ENCODE peak calls at places on chromosome 16, in nine cellular contexts. One of them, this sample, is unnamed.

GRCh38 chr16:27235938-27236245 is 32.6 kb downstream of the KDM8 start:
- DNase-seq in A549: no peak
- DNase-seq in heart left ventricle: no peak
- DNase-seq in pancreas: no peak
- DNase-seq in lower leg skin: no peak
- DNase-seq in glutamatergic neuron: no peak
- DNase-seq in bronchial epithelial cell: no peak
- DNase-seq in GM20000: no peak
- DNase-seq in progenitor cell of endocrine pancreas: no peak
- DNase-seq in this sample: no peak

GRCh38 chr16:75000481-75001081 is 1.8 kb downstream of the ZNRF1 start:
- DNase-seq in A549: no peak
- DNase-seq in heart left ventricle: peak
- DNase-seq in pancreas: no peak
- DNase-seq in lower leg skin: peak
- DNase-seq in glutamatergic neuron: peak
- DNase-seq in bronchial epithelial cell: no peak
- DNase-seq in GM20000: no peak
- DNase-seq in progenitor cell of endocrine pancreas: no peak
- DNase-seq in this sample: no peak

GRCh38 chr16:3584412-3584811 is 7.2 kb upstream of the NLRC3 start:
- DNase-seq in A549: no peak
- DNase-seq in heart left ventricle: no peak
- DNase-seq in pancreas: no peak
- DNase-seq in lower leg skin: no peak
- DNase-seq in glutamatergic neuron: no peak
- DNase-seq in bronchial epithelial cell: no peak
- DNase-seq in GM20000: no peak
- DNase-seq in progenitor cell of endocrine pancreas: no peak
- DNase-seq in this sample: no peak

GRCh38 chr16:23847251-23847650 is 11.5 kb downstream of the PRKCB start:
- DNase-seq in A549: no peak
- DNase-seq in heart left ventricle: no peak
- DNase-seq in pancreas: no peak
- DNase-seq in lower leg skin: no peak
- DNase-seq in glutamatergic neuron: no peak
- DNase-seq in bronchial epithelial cell: no peak
- DNase-seq in GM20000: no peak
- DNase-seq in progenitor cell of endocrine pancreas: no peak
- DNase-seq in this sample: no peak

GRCh38 chr16:9225527-9226316 is 134.3 kb downstream of the HAPSTR1 start:
- DNase-seq in A549: peak
- DNase-seq in heart left ventricle: no peak
- DNase-seq in pancreas: no peak
- DNase-seq in lower leg skin: no peak
- DNase-seq in glutamatergic neuron: peak
- DNase-seq in bronchial epithelial cell: no peak
- DNase-seq in GM20000: peak
- DNase-seq in progenitor cell of endocrine pancreas: no peak
- DNase-seq in this sample: no peak

GRCh38 chr16:66485361-66485760 is 58.3 kb downstream of the BEAN1 start:
- DNase-seq in A549: no peak
- DNase-seq in heart left ventricle: no peak
- DNase-seq in pancreas: peak
- DNase-seq in lower leg skin: peak
- DNase-seq in glutamatergic neuron: no peak
- DNase-seq in bronchial epithelial cell: no peak
- DNase-seq in GM20000: no peak
- DNase-seq in progenitor cell of endocrine pancreas: no peak
- DNase-seq in this sample: no peak

GRCh38 chr16:77993111-77993571 is 29.2 kb upstream of the CLEC3A start:
- DNase-seq in A549: no peak
- DNase-seq in heart left ventricle: no peak
- DNase-seq in pancreas: no peak
- DNase-seq in lower leg skin: no peak
- DNase-seq in glutamatergic neuron: no peak
- DNase-seq in bronchial epithelial cell: no peak
- DNase-seq in GM20000: no peak
- DNase-seq in progenitor cell of endocrine pancreas: no peak
- DNase-seq in this sample: no peak

GRCh38 chr16:57802635-57803412 is 533 bp upstream of the KIFC3 start:
- DNase-seq in A549: peak
- DNase-seq in heart left ventricle: no peak
- DNase-seq in pancreas: no peak
- DNase-seq in lower leg skin: no peak
- DNase-seq in glutamatergic neuron: no peak
- DNase-seq in bronchial epithelial cell: no peak
- DNase-seq in GM20000: no peak
- DNase-seq in progenitor cell of endocrine pancreas: no peak
- DNase-seq in this sample: no peak

GRCh38 chr16:57736419-57737281 is 1.1 kb downstream of the KATNB1 start:
- DNase-seq in A549: peak
- DNase-seq in heart left ventricle: no peak
- DNase-seq in pancreas: peak
- DNase-seq in lower leg skin: peak
- DNase-seq in glutamatergic neuron: no peak
- DNase-seq in bronchial epithelial cell: peak
- DNase-seq in GM20000: no peak
- DNase-seq in progenitor cell of endocrine pancreas: no peak
- DNase-seq in this sample: peak

GRCh38 chr16:60203525-60204124 is 1469.5 kb upstream of the GOT2 start:
- DNase-seq in A549: peak
- DNase-seq in heart left ventricle: no peak
- DNase-seq in pancreas: no peak
- DNase-seq in lower leg skin: no peak
- DNase-seq in glutamatergic neuron: no peak
- DNase-seq in bronchial epithelial cell: no peak
- DNase-seq in GM20000: no peak
- DNase-seq in progenitor cell of endocrine pancreas: no peak
- DNase-seq in this sample: no peak

GRCh38 chr16:83768976-83769375 is 38.8 kb upstream of the HSBP1 start:
- DNase-seq in A549: no peak
- DNase-seq in heart left ventricle: peak
- DNase-seq in pancreas: no peak
- DNase-seq in lower leg skin: no peak
- DNase-seq in glutamatergic neuron: no peak
- DNase-seq in bronchial epithelial cell: no peak
- DNase-seq in GM20000: no peak
- DNase-seq in progenitor cell of endocrine pancreas: no peak
- DNase-seq in this sample: no peak

GRCh38 chr16:13554020-13554419 is 365.9 kb upstream of the ERCC4 start:
- DNase-seq in A549: no peak
- DNase-seq in heart left ventricle: no peak
- DNase-seq in pancreas: no peak
- DNase-seq in lower leg skin: no peak
- DNase-seq in glutamatergic neuron: no peak
- DNase-seq in bronchial epithelial cell: no peak
- DNase-seq in GM20000: no peak
- DNase-seq in progenitor cell of endocrine pancreas: no peak
- DNase-seq in this sample: no peak

GRCh38 chr16:13553453-13553985 is 366.4 kb upstream of the ERCC4 start:
- DNase-seq in A549: no peak
- DNase-seq in heart left ventricle: no peak
- DNase-seq in pancreas: no peak
- DNase-seq in lower leg skin: no peak
- DNase-seq in glutamatergic neuron: no peak
- DNase-seq in bronchial epithelial cell: no peak
- DNase-seq in GM20000: no peak
- DNase-seq in progenitor cell of endocrine pancreas: no peak
- DNase-seq in this sample: no peak

GRCh38 chr16:13552062-13552959 is 367.6 kb upstream of the ERCC4 start:
- DNase-seq in A549: no peak
- DNase-seq in heart left ventricle: no peak
- DNase-seq in pancreas: no peak
- DNase-seq in lower leg skin: no peak
- DNase-seq in glutamatergic neuron: no peak
- DNase-seq in bronchial epithelial cell: no peak
- DNase-seq in GM20000: no peak
- DNase-seq in progenitor cell of endocrine pancreas: no peak
- DNase-seq in this sample: no peak

GRCh38 chr16:13552960-13553257 is 367.0 kb upstream of the ERCC4 start:
- DNase-seq in A549: no peak
- DNase-seq in heart left ventricle: no peak
- DNase-seq in pancreas: no peak
- DNase-seq in lower leg skin: no peak
- DNase-seq in glutamatergic neuron: no peak
- DNase-seq in bronchial epithelial cell: no peak
- DNase-seq in GM20000: no peak
- DNase-seq in progenitor cell of endocrine pancreas: no peak
- DNase-seq in this sample: no peak

DNA sequence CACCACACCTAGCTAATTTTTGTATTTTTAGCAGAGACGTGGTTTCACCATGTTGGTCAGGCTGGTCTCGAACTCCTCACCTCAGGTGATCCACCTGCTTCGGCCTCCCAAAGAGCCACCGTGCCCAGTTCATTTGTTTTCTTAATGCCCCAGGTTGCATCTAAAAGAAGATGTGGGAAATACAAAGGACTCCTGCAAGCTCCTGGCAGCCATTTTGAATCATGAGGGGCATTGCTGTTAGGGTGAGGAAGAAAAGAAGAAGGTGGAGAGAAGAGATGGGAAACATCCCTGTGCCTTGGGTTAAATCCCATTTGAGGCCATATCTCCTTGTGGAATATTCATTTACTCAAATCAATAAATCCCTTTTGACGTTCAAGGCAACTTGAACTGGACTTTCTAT is 365.3 kb upstream of the ERCC4 start:
- DNase-seq in A549: no peak
- DNase-seq in heart left ventricle: no peak
- DNase-seq in pancreas: no peak
- DNase-seq in lower leg skin: no peak
- DNase-seq in glutamatergic neuron: no peak
- DNase-seq in bronchial epithelial cell: no peak
- DNase-seq in GM20000: no peak
- DNase-seq in progenitor cell of endocrine pancreas: no peak
- DNase-seq in this sample: no peak
- TF ChIP-seq CTCF in A549: no peak
- TF ChIP-seq CTCF in heart left ventricle: no peak
- TF ChIP-seq CTCF in pancreas: no peak
- TF ChIP-seq CTCF in lower leg skin: no peak
- TF ChIP-seq CTCF in glutamatergic neuron: no peak
- TF ChIP-seq CTCF in bronchial epithelial cell: no peak
- TF ChIP-seq CTCF in GM20000: no peak
- TF ChIP-seq CTCF in progenitor cell of endocrine pancreas: no peak
- TF ChIP-seq CTCF in this sample: no peak

GRCh38 chr16:49441366-49441780 is 67.8 kb downstream of the C16orf78 start:
- DNase-seq in A549: no peak
- DNase-seq in heart left ventricle: peak
- DNase-seq in pancreas: no peak
- DNase-seq in lower leg skin: peak
- DNase-seq in glutamatergic neuron: peak
- DNase-seq in bronchial epithelial cell: no peak
- DNase-seq in GM20000: peak
- DNase-seq in progenitor cell of endocrine pancreas: no peak
- DNase-seq in this sample: no peak
- TF ChIP-seq CTCF in A549: no peak
- TF ChIP-seq CTCF in heart left ventricle: peak
- TF ChIP-seq CTCF in pancreas: no peak
- TF ChIP-seq CTCF in lower leg skin: no peak
- TF ChIP-seq CTCF in glutamatergic neuron: no peak
- TF ChIP-seq CTCF in bronchial epithelial cell: no peak
- TF ChIP-seq CTCF in GM20000: peak
- TF ChIP-seq CTCF in progenitor cell of endocrine pancreas: peak
- TF ChIP-seq CTCF in this sample: peak

GRCh38 chr16:56278196-56278855 is 87.0 kb downstream of the GNAO1 start:
- DNase-seq in A549: no peak
- DNase-seq in heart left ventricle: no peak
- DNase-seq in pancreas: peak
- DNase-seq in lower leg skin: peak
- DNase-seq in glutamatergic neuron: no peak
- DNase-seq in bronchial epithelial cell: no peak
- DNase-seq in GM20000: no peak
- DNase-seq in progenitor cell of endocrine pancreas: no peak
- DNase-seq in this sample: no peak

GRCh38 chr16:56275076-56275475 is 83.8 kb downstream of the GNAO1 start:
- DNase-seq in A549: no peak
- DNase-seq in heart left ventricle: no peak
- DNase-seq in pancreas: peak
- DNase-seq in lower leg skin: peak
- DNase-seq in glutamatergic neuron: no peak
- DNase-seq in bronchial epithelial cell: no peak
- DNase-seq in GM20000: no peak
- DNase-seq in progenitor cell of endocrine pancreas: no peak
- DNase-seq in this sample: no peak

GRCh38 chr16:56275801-56276200 is 84.5 kb downstream of the GNAO1 start:
- DNase-seq in A549: no peak
- DNase-seq in heart left ventricle: no peak
- DNase-seq in pancreas: peak
- DNase-seq in lower leg skin: peak
- DNase-seq in glutamatergic neuron: no peak
- DNase-seq in bronchial epithelial cell: no peak
- DNase-seq in GM20000: no peak
- DNase-seq in progenitor cell of endocrine pancreas: no peak
- DNase-seq in this sample: no peak

GRCh38 chr16:56279132-56279531 is 87.8 kb downstream of the GNAO1 start:
- DNase-seq in A549: no peak
- DNase-seq in heart left ventricle: no peak
- DNase-seq in pancreas: peak
- DNase-seq in lower leg skin: no peak
- DNase-seq in glutamatergic neuron: no peak
- DNase-seq in bronchial epithelial cell: peak
- DNase-seq in GM20000: no peak
- DNase-seq in progenitor cell of endocrine pancreas: no peak
- DNase-seq in this sample: no peak

GRCh38 chr16:56277040-56277439 is 85.8 kb downstream of the GNAO1 start:
- DNase-seq in A549: peak
- DNase-seq in heart left ventricle: no peak
- DNase-seq in pancreas: peak
- DNase-seq in lower leg skin: peak
- DNase-seq in glutamatergic neuron: peak
- DNase-seq in bronchial epithelial cell: no peak
- DNase-seq in GM20000: no peak
- DNase-seq in progenitor cell of endocrine pancreas: no peak
- DNase-seq in this sample: no peak
- TF ChIP-seq CTCF in A549: no peak
- TF ChIP-seq CTCF in heart left ventricle: no peak
- TF ChIP-seq CTCF in pancreas: no peak
- TF ChIP-seq CTCF in lower leg skin: no peak
- TF ChIP-seq CTCF in glutamatergic neuron: peak
- TF ChIP-seq CTCF in bronchial epithelial cell: peak
- TF ChIP-seq CTCF in GM20000: no peak
- TF ChIP-seq CTCF in progenitor cell of endocrine pancreas: peak
- TF ChIP-seq CTCF in this sample: peak

GRCh38 chr16:88698694-88699045 is 7.5 kb downstream of the RNF166 start:
- DNase-seq in A549: no peak
- DNase-seq in heart left ventricle: no peak
- DNase-seq in pancreas: no peak
- DNase-seq in lower leg skin: no peak
- DNase-seq in glutamatergic neuron: no peak
- DNase-seq in bronchial epithelial cell: no peak
- DNase-seq in GM20000: no peak
- DNase-seq in progenitor cell of endocrine pancreas: no peak
- DNase-seq in this sample: no peak
- TF ChIP-seq CTCF in A549: no peak
- TF ChIP-seq CTCF in heart left ventricle: no peak
- TF ChIP-seq CTCF in pancreas: no peak
- TF ChIP-seq CTCF in lower leg skin: no peak
- TF ChIP-seq CTCF in glutamatergic neuron: no peak
- TF ChIP-seq CTCF in bronchial epithelial cell: no peak
- TF ChIP-seq CTCF in GM20000: no peak
- TF ChIP-seq CTCF in progenitor cell of endocrine pancreas: no peak
- TF ChIP-seq CTCF in this sample: no peak